ENCODE peak calls at places on chromosomes 5 and 9, in eight cellular contexts. A, X, T, L, F, O, S and Z are unnamed samples.
A peak's percentile ranks its signal among the peaks of the same experiment; 100 is the strongest.

GRCh38 chr9:93960971-93961841 is 6.1 kb upstream of the BARX1 start:
- DNase-seq in S (no peak), X (no peak), O (no peak), F (peak; percentile 53), A (no peak), L (no peak), T (no peak), Z (no peak)

GRCh38 chr9:115198018-115198417 is 80.1 kb upstream of the TNC start:
- DNase-seq in S (no peak), O (peak; percentile 79), A (peak; percentile 8), L (no peak), X (no peak), T (no peak), F (no peak), Z (no peak)

GRCh38 chr5:30765227-30765626 is 428.3 kb upstream of the CDH6 start:
- DNase-seq in S (no peak), F (no peak), X (no peak), L (no peak), T (no peak), A (no peak), O (peak; percentile 33), Z (no peak)

GRCh38 chr5:43202380-43202779 is 10.4 kb downstream of the NIM1K start:
- DNase-seq in L (no peak), X (no peak), A (no peak), F (no peak), S (no peak), T (no peak), O (no peak), Z (no peak)

GRCh38 chr9:22119537-22120167 is 110.5 kb upstream of the CDKN2B start:
- DNase-seq in S (no peak), F (no peak), A (no peak), L (no peak), T (no peak), X (peak; percentile 33), O (no peak), Z (no peak)

GRCh38 chr9:35001803-35002502 is 12.4 kb downstream of the DNAJB5 start:
- DNase-seq in X (peak; percentile 28), A (no peak), T (no peak), O (peak; percentile 78), L (peak; percentile 24), F (no peak), S (no peak), Z (no peak)

GRCh38 chr5:74237746-74238145 is 402.8 kb downstream of the ENC1 start:
- DNase-seq in S (no peak), F (no peak), X (no peak), O (no peak), L (no peak), A (no peak), T (no peak), Z (no peak)

GRCh38 chr5:159262859-159263568 is at the start of gene UBLCP1:
- DNase-seq in O (peak; percentile 83), L (peak; percentile 90), X (peak; percentile 84), F (peak; percentile 92), T (peak; percentile 62), S (peak; percentile 66), A (peak; percentile 69), Z (peak; percentile 83)

GRCh38 chr5:38369692-38370091 is 111.3 kb downstream of the EGFLAM start:
- DNase-seq in A (no peak), F (no peak), S (no peak), T (no peak), L (no peak), O (no peak), X (no peak), Z (no peak)

GRCh38 chr9:132074736-132075135 is 4.9 kb downstream of the MED27 start:
- DNase-seq in S (no peak), O (no peak), T (no peak), F (no peak), X (no peak), L (no peak), A (no peak), Z (no peak)

GRCh38 chr5:55594636-55595035 is 59.9 kb upstream of the PLPP1 start:
- DNase-seq in L (no peak), X (no peak), T (no peak), F (no peak), A (no peak), O (no peak), S (no peak), Z (no peak)

GRCh38 chr5:124824637-124825158 is 78.3 kb upstream of the ZNF608 start:
- DNase-seq in F (no peak), X (no peak), A (no peak), L (no peak), T (no peak), O (peak; percentile 63), S (no peak), Z (no peak)

GRCh38 chr9:13205824-13206223 is 73.7 kb downstream of the MPDZ start:
- DNase-seq in T (no peak), O (no peak), S (no peak), X (no peak), F (no peak), A (no peak), L (no peak), Z (no peak)

GRCh38 chr9:4423207-4423610 is 67.1 kb upstream of the SLC1A1 start:
- DNase-seq in X (no peak), O (peak; percentile 4), T (no peak), L (no peak), F (peak; percentile 71), A (no peak), S (no peak), Z (peak; percentile 35)

GRCh38 chr5:14204785-14205321 is 61.7 kb downstream of the TRIO start:
- DNase-seq in S (no peak), F (no peak), T (no peak), O (peak; percentile 78), A (peak; percentile 39), X (no peak), L (no peak), Z (no peak)

GRCh38 chr9:122320346-122320995 is 50.4 kb upstream of the PTGS1 start:
- DNase-seq in T (no peak), F (no peak), L (no peak), S (no peak), O (no peak), X (no peak), A (no peak), Z (no peak)

GRCh38 chr9:137294684-137295312 is 7.3 kb downstream of the NRARP start:
- DNase-seq in O (no peak), L (no peak), A (no peak), S (no peak), F (peak; percentile 83), T (no peak), X (no peak), Z (peak; percentile 71)

GRCh38 chr5:177610770-177611445 is 11.0 kb downstream of the B4GALT7 start:
- DNase-seq in S (no peak), A (no peak), T (no peak), O (no peak), F (no peak), X (no peak), L (no peak), Z (no peak)

GRCh38 chr5:149681922-149682321 is 48.2 kb upstream of the PPARGC1B start:
- DNase-seq in L (no peak), T (no peak), F (no peak), A (no peak), X (no peak), S (no peak), O (no peak), Z (no peak)

GRCh38 chr5:124655943-124656459 is 90.4 kb downstream of the ZNF608 start:
- DNase-seq in X (no peak), F (no peak), O (peak; percentile 95), A (no peak), S (no peak), L (no peak), T (no peak), Z (no peak)

GRCh38 chr9:16335788-16336580 is 534.5 kb downstream of the BNC2 start:
- DNase-seq in X (no peak), T (no peak), L (no peak), O (peak; percentile 98), S (peak; percentile 60), A (no peak), F (no peak), Z (no peak)

GRCh38 chr5:128062172-128062746 is 21.3 kb upstream of the SLC12A2 start:
- DNase-seq in F (no peak), L (no peak), S (no peak), X (no peak), T (no peak), A (no peak), O (peak; percentile 25), Z (no peak)

GRCh38 chr5:131263648-131264452 is at the start of gene CDC42SE2:
- DNase-seq in A (peak; percentile 80), L (peak; percentile 87), T (peak; percentile 83), X (peak; percentile 83), F (peak; percentile 93), O (peak; percentile 76), S (peak; percentile 51), Z (peak; percentile 89)

GRCh38 chr5:683619-684481 is 9.3 kb downstream of the TPPP start:
- DNase-seq in X (no peak), F (peak; percentile 39), T (no peak), O (no peak), L (no peak), S (peak; percentile 20), A (peak; percentile 11), Z (peak; percentile 18)

GRCh38 chr5:102600964-102601363 is 102.2 kb upstream of the SLCO6A1 start:
- DNase-seq in S (no peak), T (no peak), X (no peak), A (no peak), L (no peak), O (peak; percentile 18), F (no peak), Z (no peak)

GRCh38 chr9:138105561-138106505 is 228.3 kb downstream of the CACNA1B start:
- DNase-seq in X (no peak), A (no peak), S (no peak), L (peak; percentile 8), T (no peak), F (no peak), O (no peak), Z (peak; percentile 12)

GRCh38 chr9:22383720-22384119 is 62.9 kb upstream of the DMRTA1 start:
- DNase-seq in T (no peak), X (no peak), S (no peak), A (no peak), F (no peak), L (no peak), O (no peak), Z (no peak)

GRCh38 chr9:74953235-74953741 is 576 bp upstream of the C9orf40 start:
- DNase-seq in X (no peak), A (no peak), L (no peak), O (no peak), T (no peak), S (no peak), F (no peak), Z (no peak)

GRCh38 chr5:1663186-1663585 is 136.5 kb downstream of the MRPL36 start:
- DNase-seq in F (no peak), S (no peak), T (no peak), L (no peak), X (no peak), O (no peak), A (no peak), Z (peak; percentile 17)

GRCh38 chr5:12162863-12163262 is 258.6 kb upstream of the CTNND2 start:
- DNase-seq in A (no peak), X (no peak), L (no peak), F (no peak), O (no peak), S (no peak), T (no peak), Z (no peak)

GRCh38 chr5:91937121-91937520 is 554.0 kb upstream of the ARRDC3 start:
- DNase-seq in S (no peak), F (no peak), A (no peak), O (no peak), X (no peak), T (no peak), L (no peak), Z (no peak)

GRCh38 chr5:997711-998110 is 10.9 kb upstream of the NKD2 start:
- DNase-seq in A (no peak), F (peak; percentile 36), L (no peak), S (no peak), T (no peak), O (no peak), X (no peak), Z (no peak)

GRCh38 chr5:9337908-9338307 is 208.0 kb downstream of the SEMA5A start:
- DNase-seq in F (no peak), T (no peak), S (no peak), L (no peak), A (no peak), O (peak; percentile 90), X (no peak), Z (no peak)

GRCh38 chr5:68932830-68933434 is 160.9 kb upstream of the SLC30A5 start:
- DNase-seq in S (no peak), X (peak; percentile 42), O (peak; percentile 17), A (no peak), T (no peak), L (no peak), F (peak; percentile 55), Z (no peak)